ENCODE peak calls at places on chromosome 12, in five cellular contexts. M is fibroblast of lung, V is OCI-LY7, L is neural progenitor cell, D is PC-3. Q is an unnamed sample.
A peak's percentile ranks its signal among the peaks of the same experiment; 100 is the strongest.

GRCh38 chr12:98341732-98342131 is 173.7 kb upstream of the TMPO start:
- DNase-seq in M (no peak), V (no peak), L (no peak), D (no peak), Q (no peak)

GRCh38 chr12:90065301-90065801 is 356.7 kb upstream of the ATP2B1 start:
- DNase-seq in M (no peak), V (no peak), L (no peak), D (peak; percentile 4), Q (no peak)

GRCh38 chr12:111766608-111767361 is at the start of gene ALDH2:
- DNase-seq in M (peak; percentile 61), V (peak; percentile 69), L (peak; percentile 94), D (no peak), Q (no peak)

GRCh38 chr12:82437744-82438143 is 79.4 kb downstream of the METTL25 start:
- DNase-seq in M (no peak), V (no peak), L (no peak), D (no peak), Q (no peak)

GRCh38 chr12:128879898-128880764 is 26.9 kb downstream of the GLT1D1 start:
- DNase-seq in M (no peak), V (no peak), L (no peak), D (no peak), Q (no peak)

GRCh38 chr12:113049976-113050742 is 6.4 kb upstream of the DTX1 start:
- DNase-seq in M (no peak), V (peak; percentile 85), L (peak; percentile 61), D (peak; percentile 36), Q (no peak)

GRCh38 chr12:52029686-52030085 is 21.6 kb upstream of the NR4A1 start:
- DNase-seq in M (no peak), V (no peak), L (peak; percentile 95), D (peak; percentile 25), Q (no peak)

GRCh38 chr12:14950421-14950820 is 11.0 kb downstream of the ARHGDIB start:
- DNase-seq in M (no peak), V (no peak), L (peak; percentile 9), D (no peak), Q (no peak)

GRCh38 chr12:19154696-19155095 is 25.2 kb downstream of the PLEKHA5 start:
- DNase-seq in M (peak; percentile 58), V (no peak), L (no peak), D (no peak), Q (no peak)

GRCh38 chr12:85920324-85920947 is 46.3 kb downstream of the NTS start:
- DNase-seq in M (peak; percentile 45), V (peak; percentile 49), L (peak; percentile 12), D (peak; percentile 78), Q (no peak)

GRCh38 chr12:34604631-34605509 is 582.6 kb downstream of the ALG10 start:
- DNase-seq in M (no peak), V (no peak), L (no peak), D (no peak), Q (no peak)

GRCh38 chr12:45730842-45731336 is 1.4 kb downstream of the ARID2 start:
- DNase-seq in M (peak; percentile 53), V (peak; percentile 53), L (no peak), D (peak; percentile 17), Q (peak; percentile 56)

GRCh38 chr12:92440072-92440471 is 262.7 kb upstream of the PLEKHG7 start:
- DNase-seq in M (no peak), V (no peak), L (no peak), D (no peak), Q (no peak)

GRCh38 chr12:92446082-92446460 is 256.7 kb upstream of the PLEKHG7 start:
- DNase-seq in M (no peak), V (no peak), L (no peak), D (peak; percentile 22), Q (no peak)

GRCh38 chr12:92444763-92445162 is 258.0 kb upstream of the PLEKHG7 start:
- DNase-seq in M (no peak), V (peak; percentile 82), L (no peak), D (no peak), Q (no peak)

GRCh38 chr12:92442782-92443181 is 260.0 kb upstream of the PLEKHG7 start:
- DNase-seq in M (peak; percentile 27), V (no peak), L (no peak), D (no peak), Q (peak; percentile 19)

DNA sequence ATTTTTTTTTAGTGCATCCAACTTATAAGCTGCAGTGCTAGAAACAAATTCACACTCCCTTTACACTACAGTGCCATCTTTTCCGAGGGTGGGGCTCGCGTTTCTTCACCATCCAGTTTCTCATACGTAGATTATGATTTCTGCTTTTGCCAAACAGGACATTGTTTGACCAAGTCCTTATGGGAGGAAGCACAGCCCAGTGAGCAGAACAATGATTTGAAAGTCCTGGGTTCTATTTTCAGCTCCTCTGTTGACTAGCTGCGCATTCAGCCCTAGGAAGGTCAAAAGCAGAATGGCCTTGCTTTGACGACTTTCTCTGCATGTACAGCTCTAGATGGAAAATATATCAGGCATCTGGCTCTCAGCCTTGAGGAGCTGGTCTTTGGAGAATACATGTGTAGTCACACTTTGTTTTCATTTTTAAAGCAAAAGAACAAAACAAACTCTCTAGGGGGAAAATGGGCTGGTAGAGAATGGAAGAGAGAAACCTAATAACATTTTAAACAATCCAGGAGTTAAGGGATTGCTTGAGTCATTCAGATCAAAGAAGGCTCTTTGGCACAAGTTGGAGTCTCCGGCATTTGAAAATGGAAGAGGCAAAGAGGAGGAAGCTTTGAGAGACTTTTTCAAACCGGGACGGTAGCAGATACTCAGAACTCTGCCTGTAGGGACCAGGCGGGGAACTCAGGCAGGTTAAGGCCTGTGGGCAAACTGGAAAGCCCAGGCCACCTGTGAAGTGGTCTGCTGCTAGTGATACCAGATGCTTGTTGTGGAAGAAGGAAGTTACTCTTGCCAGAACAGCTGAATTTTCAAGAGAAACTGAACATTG is 257.3 kb upstream of the PLEKHG7 start:
- DNase-seq in M (no peak), V (peak; percentile 98), L (no peak), D (no peak), Q (peak; percentile 87)
- H3K4me2 ChIP-seq in M (no peak overlapping the region), V (peak overlapping the region; percentile 91), L (no peak overlapping the region), D (no peak overlapping the region), Q (peak overlapping the region; percentile 46)

DNA sequence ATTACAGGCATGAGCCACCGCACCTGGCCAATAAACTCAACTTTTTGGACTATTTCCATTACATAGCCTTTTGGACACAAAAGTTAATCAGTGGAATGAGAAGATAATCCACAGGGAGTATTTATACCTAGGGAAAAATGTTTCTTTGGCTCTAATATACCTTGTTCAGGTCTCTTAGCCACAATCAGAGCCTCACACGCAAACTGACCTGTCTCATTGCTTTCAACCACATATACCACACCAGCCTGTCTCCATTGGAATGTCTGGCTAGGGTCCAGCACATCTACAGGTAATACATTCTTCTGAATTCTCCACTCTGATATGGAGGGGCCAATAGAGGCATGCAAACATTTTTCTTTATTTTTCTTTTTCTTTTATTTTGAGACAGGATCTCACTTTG is 3.8 kb upstream of the RBMS2 start:
- DNase-seq in M (no peak), V (no peak), L (no peak), D (peak; percentile 94), Q (no peak)
- H3K4me2 ChIP-seq in M (no peak overlapping the region), V (no peak overlapping the region), L (no peak overlapping the region), D (peak overlapping the region; percentile 63), Q (no peak overlapping the region)

DNA sequence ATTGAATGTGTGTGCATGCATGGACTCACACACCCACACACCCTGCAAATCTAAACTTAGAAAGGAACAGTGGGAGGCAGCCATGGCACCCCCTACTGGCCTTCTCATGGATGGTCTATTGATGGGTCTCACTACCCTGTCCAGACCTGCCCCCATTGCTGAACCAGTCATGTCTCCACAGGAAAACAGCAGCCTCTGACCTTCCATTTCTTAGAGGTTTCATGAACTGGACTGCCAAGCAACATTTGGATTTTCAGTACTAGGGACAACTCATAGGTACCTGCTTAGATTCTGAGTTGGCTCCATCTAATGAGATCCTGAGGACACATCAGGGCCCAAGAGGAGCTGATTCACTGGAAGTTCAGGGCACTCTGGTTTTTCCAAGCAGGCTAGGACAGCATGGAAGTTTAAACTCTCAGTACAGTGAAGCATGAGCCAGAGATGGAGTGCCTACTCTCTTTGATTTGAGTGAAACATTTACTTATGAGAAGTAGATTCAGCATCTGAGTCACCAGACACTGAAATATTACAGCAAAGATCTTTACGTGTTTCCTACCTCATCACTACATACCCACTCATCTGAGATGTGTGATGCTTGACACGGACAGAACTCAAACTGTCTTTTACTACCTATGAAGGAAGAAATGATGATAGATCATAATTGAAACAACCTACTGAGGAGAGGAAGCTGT is 98.9 kb upstream of the PLEKHG7 start:
- DNase-seq in M (no peak), V (no peak), L (no peak), D (no peak), Q (no peak)
- H3K4me2 ChIP-seq in M (no peak overlapping the region), V (no peak overlapping the region), L (no peak overlapping the region), D (no peak overlapping the region), Q (no peak overlapping the region)

DNA sequence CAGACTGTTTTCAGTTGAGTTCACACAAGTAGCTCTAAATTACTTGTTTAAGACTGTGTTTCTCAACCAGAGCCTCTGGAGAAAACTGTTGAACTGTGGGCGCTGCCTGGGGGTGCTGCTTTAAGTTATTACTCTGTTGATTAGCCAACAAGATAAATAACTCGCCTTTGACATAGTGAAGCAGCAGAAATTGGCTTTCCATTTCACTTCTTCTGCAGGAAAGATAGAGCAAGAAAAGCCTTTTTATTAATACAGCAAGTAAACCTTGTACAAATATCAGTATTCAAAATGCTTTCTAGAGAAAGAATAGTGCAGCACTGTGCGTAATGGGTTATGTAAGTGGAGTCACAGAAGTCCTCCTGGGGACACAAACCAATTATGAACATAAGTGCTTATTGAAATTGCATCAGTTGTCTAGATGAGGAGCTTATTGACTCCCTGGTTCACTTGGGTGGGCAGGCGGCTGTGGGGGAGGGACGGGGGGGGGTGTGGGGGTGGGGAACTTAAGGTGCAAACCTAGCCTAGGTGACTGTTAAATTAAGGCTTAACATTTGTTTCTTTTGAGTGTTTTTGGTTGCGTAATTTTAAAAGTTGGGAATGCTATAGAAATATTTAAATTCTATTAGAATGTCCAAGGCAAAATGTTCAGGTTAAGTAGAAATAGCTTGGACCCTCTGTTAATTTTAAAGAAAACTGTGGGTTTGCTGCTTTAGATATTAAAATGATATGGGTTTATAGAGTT is 6.3 kb downstream of the FRS2 start:
- DNase-seq in M (peak; percentile 34), V (no peak), L (no peak), D (no peak), Q (no peak)
- H3K4me2 ChIP-seq in M (no peak overlapping the region), V (no peak overlapping the region), L (peak overlapping the region; percentile 94), D (no peak overlapping the region), Q (no peak overlapping the region)

DNA sequence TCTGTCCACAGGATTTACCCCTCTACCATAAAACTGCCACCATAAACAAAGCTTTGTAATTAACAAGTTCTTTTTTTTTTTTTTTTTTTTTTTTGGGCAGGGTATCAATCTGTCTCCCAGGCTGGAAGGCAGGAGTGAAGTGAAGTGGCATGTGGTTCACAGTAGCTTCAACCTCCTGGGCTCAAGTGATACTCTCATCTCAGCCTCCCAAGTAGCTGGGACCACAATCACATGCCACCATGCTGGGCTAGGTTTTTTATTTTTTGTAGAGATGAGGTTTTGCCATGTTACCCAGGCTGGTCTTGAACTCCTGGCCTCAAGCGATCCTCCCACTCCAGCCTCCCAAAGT is 61.1 kb upstream of the NUDT4 start:
- DNase-seq in M (no peak), V (no peak), L (no peak), D (no peak), Q (no peak)
- H3K4me2 ChIP-seq in M (no peak overlapping the region), V (no peak overlapping the region), L (no peak overlapping the region), D (no peak overlapping the region), Q (no peak overlapping the region)

GRCh38 chr12:95184119-95184518 is 33.1 kb downstream of the FGD6 start:
- DNase-seq in M (no peak), V (no peak), L (no peak), D (no peak), Q (no peak)
- H3K4me2 ChIP-seq in M (no peak overlapping the region), V (no peak overlapping the region), L (no peak overlapping the region), D (no peak overlapping the region), Q (no peak overlapping the region)

Q was measured in DND-41.